ENCODE peak calls at places on chromosomes 13 and 19, in four cellular contexts. F, N, Z and C are unnamed samples.

GRCh38 chr19:1389033-1389940 is 5.6 kb downstream of the NDUFS7 start:
- DNase-seq in F (no peak), N (no peak), Z (no peak), C (no peak)

GRCh38 chr13:62643799-62644484 is 1228.3 kb upstream of the PCDH20 start:
- DNase-seq in F (no peak), N (no peak), Z (no peak), C (no peak)

GRCh38 chr19:18021121-18021755 is 13.3 kb downstream of the ARRDC2 start:
- DNase-seq in F (peak; percentile 80), N (peak; percentile 95), Z (peak; percentile 67), C (no peak)

GRCh38 chr13:109275848-109276247 is 510.5 kb downstream of the IRS2 start:
- DNase-seq in F (peak; percentile 21), N (no peak), Z (peak; percentile 12), C (no peak)

GRCh38 chr19:17683078-17683477 is 5.1 kb downstream of the UNC13A start:
- DNase-seq in F (no peak), N (no peak), Z (no peak), C (no peak)

GRCh38 chr13:30844548-30845296 is 61.3 kb upstream of the MEDAG start:
- DNase-seq in F (peak; percentile 45), N (no peak), Z (no peak), C (no peak)

GRCh38 chr19:5897189-5897969 is 6.2 kb downstream of the NDUFA11 start:
- DNase-seq in F (no peak), N (no peak), Z (no peak), C (no peak)

GRCh38 chr19:51094696-51095279 is 12.1 kb upstream of the KLK14 start:
- DNase-seq in F (peak; percentile 34), N (peak; percentile 30), Z (peak; percentile 57), C (no peak)

GRCh38 chr13:37202264-37202663 is 96.8 kb upstream of the CSNK1A1L start:
- DNase-seq in F (no peak), N (peak; percentile 24), Z (no peak), C (no peak)

GRCh38 chr19:49440439-49441209 is 703 bp downstream of the SLC17A7 start:
- DNase-seq in F (no peak), N (no peak), Z (no peak), C (no peak)

GRCh38 chr13:113903361-113903760 is 39.5 kb upstream of the GAS6 start:
- DNase-seq in F (no peak), N (peak; percentile 74), Z (no peak), C (no peak)

GRCh38 chr13:113903912-113904311 is 40.0 kb upstream of the GAS6 start:
- DNase-seq in F (no peak), N (no peak), Z (no peak), C (no peak)

GRCh38 chr13:113902956-113903355 is 39.1 kb upstream of the GAS6 start:
- DNase-seq in F (no peak), N (no peak), Z (no peak), C (no peak)

GRCh38 chr13:113905018-113905417 is 41.1 kb upstream of the GAS6 start:
- DNase-seq in F (no peak), N (no peak), Z (no peak), C (no peak)

DNA sequence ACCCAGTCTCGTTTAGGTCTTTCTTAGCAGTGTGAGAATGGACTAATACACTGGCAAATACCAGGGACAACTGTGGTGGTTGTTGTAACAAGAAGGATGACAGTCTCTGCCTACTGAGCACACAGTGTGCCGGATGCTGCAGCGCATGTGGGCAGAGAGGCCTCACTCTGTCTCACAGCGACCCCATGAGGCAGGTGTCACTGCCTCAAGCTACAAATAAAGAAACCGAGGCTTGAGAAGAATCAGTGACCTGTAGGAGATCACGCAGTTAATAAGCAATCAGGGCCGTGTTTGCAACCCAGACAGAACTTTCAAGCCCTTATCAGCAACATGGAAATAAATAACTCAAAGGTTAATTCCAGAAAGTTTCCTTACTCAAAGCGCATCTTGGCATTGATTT is 40.5 kb upstream of the GAS6 start:
- DNase-seq in F (peak; percentile 12), N (peak; percentile 70), Z (no peak), C (no peak)
- TF ChIP-seq CTCF in F (peak; percentile 53), N (peak; percentile 32), Z (no peak), C (peak; percentile 35)

GRCh38 chr19:56222901-56223300 is 20.8 kb downstream of the ZSCAN5C start:
- DNase-seq in F (no peak), N (no peak), Z (no peak), C (no peak)
- TF ChIP-seq CTCF in F (peak; percentile 22), N (no peak), Z (no peak), C (no peak)

DNA sequence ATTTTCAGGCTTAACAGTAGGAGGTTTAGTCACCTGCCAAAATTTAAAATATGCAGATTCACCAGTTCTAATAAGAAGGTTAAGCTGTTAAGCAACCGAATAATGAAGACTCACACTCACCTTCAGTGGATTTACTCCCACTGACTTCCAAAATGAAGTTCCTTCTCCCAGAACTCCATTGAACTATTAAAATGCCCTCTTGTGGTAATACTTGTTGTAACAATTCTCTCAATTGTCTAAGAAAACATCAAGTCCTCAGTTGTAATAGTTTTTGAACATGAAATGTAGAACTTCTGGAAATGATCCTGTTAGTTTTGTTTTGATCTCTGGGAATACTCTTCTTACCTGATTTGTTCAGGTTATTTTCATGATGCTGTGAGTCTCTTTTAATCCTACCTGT is 522.0 kb upstream of the ATXN8OS start:
- DNase-seq in F (peak; percentile 4), N (no peak), Z (no peak), C (no peak)
- TF ChIP-seq CTCF in F (peak; percentile 31), N (no peak), Z (peak; percentile 17), C (no peak)

GRCh38 chr19:3783660-3784584 is 2.3 kb downstream of the MATK start:
- DNase-seq in F (no peak), N (no peak), Z (peak; percentile 18), C (no peak)
- TF ChIP-seq CTCF in F (peak; percentile 48), N (no peak), Z (no peak), C (no peak)

GRCh38 chr19:38618590-38619360 is at the start of gene EIF3K:
- DNase-seq in F (peak; percentile 99), N (peak; percentile 100), Z (peak; percentile 98), C (peak; percentile 96)

GRCh38 chr19:38616265-38616664 is 1.5 kb downstream of the MAP4K1 start:
- DNase-seq in F (no peak), N (no peak), Z (no peak), C (no peak)

GRCh38 chr19:38615007-38615581 is 2.7 kb downstream of the MAP4K1 start:
- DNase-seq in F (no peak), N (no peak), Z (no peak), C (no peak)

GRCh38 chr19:38617764-38618589 is at the start of gene MAP4K1:
- DNase-seq in F (no peak), N (no peak), Z (no peak), C (no peak)

GRCh38 chr19:38617283-38617763 is 430 bp downstream of the MAP4K1 start:
- DNase-seq in F (no peak), N (no peak), Z (no peak), C (no peak)
- TF ChIP-seq CTCF in F (no peak), N (no peak), Z (no peak), C (no peak)